ENCODE peak calls at places on chromosomes 4 and X, in nine cellular contexts. T is cardiac muscle cell, M is mesenchymal stem cell, N is HCT116, W is AG10803, X is SK-N-MC, G is SJCRH30, V is H7, E is adipocyte. Z is an unnamed sample.

GRCh38 chr4:18815779-18816173 is 794.2 kb upstream of the LCORL start:
- DNase-seq in T (no peak), M (no peak), N (no peak), W (no peak), X (no peak), G (no peak), V (no peak), E (no peak), Z (no peak)

GRCh38 chrX:153725039-153725831 is 579 bp downstream of the ABCD1 start:
- DNase-seq in T (no peak), M (no peak), N (no peak), W (no peak), X (no peak), G (no peak), V (peak), E (no peak), Z (no peak)

GRCh38 chr4:119041951-119042560 is 93.6 kb upstream of the MYOZ2 start:
- DNase-seq in T (peak), M (peak), N (peak), W (peak), X (peak), G (peak), V (peak), E (peak), Z (peak)

GRCh38 chr4:76752911-76753494 is 144.9 kb downstream of the SOWAHB start:
- DNase-seq in T (no peak), M (peak), N (peak), W (peak), X (no peak), G (peak), V (no peak), E (peak), Z (peak)

GRCh38 chrX:37995428-37995827 is 10.9 kb upstream of the SYTL5 start:
- DNase-seq in T (no peak), M (no peak), N (no peak), W (no peak), X (no peak), G (no peak), V (no peak), E (no peak), Z (no peak)

GRCh38 chrX:20595928-20596550 is 329.3 kb upstream of the RPS6KA3 start:
- DNase-seq in T (no peak), M (peak), N (no peak), W (peak), X (no peak), G (no peak), V (peak), E (peak), Z (peak)

GRCh38 chr4:173288296-173288695 is 45.9 kb downstream of the HMGB2 start:
- DNase-seq in T (peak), M (peak), N (peak), W (peak), X (no peak), G (peak), V (peak), E (peak), Z (peak)

GRCh38 chr4:98540803-98541202 is 117.6 kb downstream of the TSPAN5 start:
- DNase-seq in T (no peak), M (no peak), N (no peak), W (no peak), X (no peak), G (no peak), V (no peak), E (no peak), Z (no peak)

GRCh38 chr4:4327652-4328121 is 37.6 kb downstream of the ZBTB49 start:
- DNase-seq in T (peak), M (peak), N (no peak), W (peak), X (no peak), G (no peak), V (peak), E (peak), Z (peak)

GRCh38 chr4:101419324-101420135 is 72.2 kb upstream of the PPP3CA start:
- DNase-seq in T (no peak), M (peak), N (no peak), W (peak), X (no peak), G (no peak), V (no peak), E (peak), Z (peak)

GRCh38 chrX:1443496-1444075 is 9.1 kb downstream of the ASMTL start:
- DNase-seq in T (no peak), M (no peak), N (no peak), W (no peak), X (no peak), G (no peak), V (no peak), E (no peak), Z (no peak)

GRCh38 chr4:8274772-8275241 is 5.3 kb downstream of the HTRA3 start:
- DNase-seq in T (peak), M (peak), N (no peak), W (peak), X (peak), G (peak), V (peak), E (peak), Z (peak)

GRCh38 chrX:37350034-37350365 is 836 bp downstream of the PRRG1 start:
- DNase-seq in T (no peak), M (peak), N (no peak), W (no peak), X (no peak), G (no peak), V (no peak), E (peak), Z (peak)

GRCh38 chrX:3962511-3963350 is 249.3 kb upstream of the PRKX start:
- DNase-seq in T (peak), M (peak), N (no peak), W (no peak), X (peak), G (no peak), V (peak), E (peak), Z (peak)

GRCh38 chr4:14177987-14178386 is 550.5 kb upstream of the BOD1L1 start:
- DNase-seq in T (no peak), M (no peak), N (no peak), W (no peak), X (no peak), G (no peak), V (no peak), E (no peak), Z (no peak)

GRCh38 chr4:32199639-32200038 is 1479.5 kb downstream of the PCDH7 start:
- DNase-seq in T (no peak), M (no peak), N (no peak), W (no peak), X (no peak), G (no peak), V (no peak), E (no peak), Z (no peak)

GRCh38 chrX:17635231-17635630 is 102.1 kb upstream of the SCML1 start:
- DNase-seq in T (peak), M (no peak), N (no peak), W (no peak), X (peak), G (peak), V (peak), E (no peak), Z (peak)

GRCh38 chr4:99966692-99967091 is 16.6 kb upstream of the H2AZ1 start:
- DNase-seq in T (no peak), M (peak), N (no peak), W (no peak), X (no peak), G (no peak), V (no peak), E (no peak), Z (no peak)

GRCh38 chrX:23952984-23953907 is 45.4 kb downstream of the CXorf58 start:
- DNase-seq in T (peak), M (no peak), N (no peak), W (no peak), X (no peak), G (no peak), V (peak), E (no peak), Z (no peak)

GRCh38 chr4:124183926-124184325 is 528.6 kb downstream of the ANKRD50 start:
- DNase-seq in T (no peak), M (no peak), N (no peak), W (no peak), X (no peak), G (no peak), V (no peak), E (peak), Z (no peak)

GRCh38 chrX:39613508-39613921 is 484.2 kb downstream of the BCOR start:
- DNase-seq in T (peak), M (no peak), N (no peak), W (no peak), X (no peak), G (peak), V (peak), E (peak), Z (peak)

GRCh38 chr4:6383929-6384328 is 88.5 kb downstream of the PPP2R2C start:
- DNase-seq in T (no peak), M (no peak), N (no peak), W (no peak), X (no peak), G (no peak), V (no peak), E (no peak), Z (no peak)

GRCh38 chr4:52244773-52245360 is 193.8 kb downstream of the SPATA18 start:
- DNase-seq in T (no peak), M (no peak), N (no peak), W (no peak), X (no peak), G (no peak), V (no peak), E (no peak), Z (no peak)

GRCh38 chr4:29304595-29304994 is 1415.6 kb upstream of the PCDH7 start:
- DNase-seq in T (no peak), M (peak), N (no peak), W (peak), X (no peak), G (no peak), V (no peak), E (no peak), Z (peak)

GRCh38 chr4:159048166-159048886 is 54.6 kb upstream of the RAPGEF2 start:
- DNase-seq in T (peak), M (peak), N (no peak), W (peak), X (no peak), G (peak), V (no peak), E (peak), Z (peak)

GRCh38 chr4:187555174-187555573 is 440.4 kb upstream of the ZFP42 start:
- DNase-seq in T (no peak), M (peak), N (no peak), W (no peak), X (no peak), G (no peak), V (no peak), E (no peak), Z (no peak)

GRCh38 chrX:10197597-10198210 is 40.9 kb downstream of the CLCN4 start:
- DNase-seq in T (no peak), M (peak), N (no peak), W (peak), X (no peak), G (no peak), V (no peak), E (no peak), Z (peak)

GRCh38 chr4:109648266-109648996 is 54.8 kb downstream of the CASP6 start:
- DNase-seq in T (no peak), M (no peak), N (no peak), W (no peak), X (no peak), G (no peak), V (no peak), E (peak), Z (peak)

GRCh38 chr4:55947254-55947882 is 1.4 kb upstream of the CEP135 start:
- DNase-seq in T (no peak), M (peak), N (no peak), W (no peak), X (peak), G (no peak), V (no peak), E (peak), Z (no peak)

GRCh38 chr4:25977397-25978170 is 63.6 kb downstream of the SMIM20 start:
- DNase-seq in T (no peak), M (no peak), N (no peak), W (no peak), X (no peak), G (no peak), V (peak), E (no peak), Z (no peak)

GRCh38 chr4:41369680-41370079 is 113.0 kb downstream of the UCHL1 start:
- DNase-seq in T (no peak), M (peak), N (no peak), W (no peak), X (no peak), G (no peak), V (no peak), E (no peak), Z (peak)

GRCh38 chr4:137359691-137360315 is 172.5 kb downstream of the PCDH18 start:
- DNase-seq in T (no peak), M (no peak), N (no peak), W (peak), X (no peak), G (peak), V (no peak), E (peak), Z (no peak)

GRCh38 chr4:139035650-139036049 is 20.1 kb downstream of the NOCT start:
- DNase-seq in T (no peak), M (no peak), N (no peak), W (no peak), X (no peak), G (no peak), V (no peak), E (no peak), Z (no peak)

GRCh38 chr4:170854097-170854496 is 764.3 kb upstream of the AADAT start:
- DNase-seq in T (no peak), M (no peak), N (no peak), W (no peak), X (no peak), G (no peak), V (no peak), E (no peak), Z (no peak)

GRCh38 chr4:156571146-156571545 is 400.5 kb downstream of the PDGFC start:
- DNase-seq in T (peak), M (no peak), N (no peak), W (no peak), X (no peak), G (no peak), V (no peak), E (no peak), Z (peak)

GRCh38 chr4:98544818-98545399 is 113.5 kb downstream of the TSPAN5 start:
- DNase-seq in T (no peak), M (no peak), N (no peak), W (no peak), X (no peak), G (no peak), V (no peak), E (no peak), Z (no peak)

GRCh38 chr4:56227301-56227835 is 159.9 kb downstream of the AASDH start:
- DNase-seq in T (no peak), M (no peak), N (no peak), W (no peak), X (no peak), G (peak), V (no peak), E (no peak), Z (no peak)

GRCh38 chrX:100928660-100929613 is at the start of gene XKRX:
- DNase-seq in T (peak), M (no peak), N (peak), W (no peak), X (no peak), G (peak), V (peak), E (peak), Z (no peak)

GRCh38 chrX:52424658-52425057 is 55.8 kb downstream of the XAGE2 start:
- DNase-seq in T (no peak), M (no peak), N (no peak), W (peak), X (no peak), G (no peak), V (no peak), E (peak), Z (peak)

DNA sequence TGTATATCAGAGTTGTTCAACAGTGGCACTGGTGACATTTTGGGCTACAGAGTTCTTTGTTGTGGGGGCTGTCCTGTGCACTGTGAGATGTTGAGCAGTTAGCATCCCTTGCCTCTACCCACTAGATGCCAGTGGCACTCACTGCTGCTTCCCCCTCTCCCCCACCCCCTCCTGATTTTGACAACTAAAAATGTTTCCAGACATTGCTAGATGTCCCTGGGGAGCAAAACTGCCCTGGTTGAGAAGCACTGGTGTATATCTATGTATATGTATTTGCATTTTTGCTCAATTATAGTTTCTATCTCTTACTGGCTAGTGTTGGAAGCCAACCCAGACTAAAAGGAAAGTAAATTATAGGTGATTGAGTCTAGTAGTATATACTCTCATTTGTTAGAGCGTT is 2.4 kb downstream of the TMEM131L start:
- DNase-seq in T (no peak), M (no peak), N (no peak), W (no peak), X (no peak), G (no peak), V (no peak), E (peak), Z (no peak)
- H3K4me3 ChIP-seq in T (no peak), M (peak), N (no peak), W (peak), X (peak), G (peak), V (no peak), E (no peak), Z (no peak)

GRCh38 chr4:111266937-111267336 is 644.1 kb upstream of the PITX2 start:
- DNase-seq in T (no peak), M (no peak), N (no peak), W (no peak), X (no peak), G (no peak), V (no peak), E (no peak), Z (no peak)
- H3K4me3 ChIP-seq in T (no peak), M (no peak), N (no peak), W (no peak), X (no peak), G (no peak), V (no peak), E (no peak), Z (no peak)

GRCh38 chr4:39363773-39364393 is 2.3 kb downstream of the RFC1 start:
- DNase-seq in T (no peak), M (no peak), N (no peak), W (no peak), X (no peak), G (no peak), V (no peak), E (no peak), Z (no peak)
- H3K4me3 ChIP-seq in T (no peak), M (no peak), N (no peak), W (no peak), X (peak), G (no peak), V (no peak), E (no peak), Z (no peak)

DNA sequence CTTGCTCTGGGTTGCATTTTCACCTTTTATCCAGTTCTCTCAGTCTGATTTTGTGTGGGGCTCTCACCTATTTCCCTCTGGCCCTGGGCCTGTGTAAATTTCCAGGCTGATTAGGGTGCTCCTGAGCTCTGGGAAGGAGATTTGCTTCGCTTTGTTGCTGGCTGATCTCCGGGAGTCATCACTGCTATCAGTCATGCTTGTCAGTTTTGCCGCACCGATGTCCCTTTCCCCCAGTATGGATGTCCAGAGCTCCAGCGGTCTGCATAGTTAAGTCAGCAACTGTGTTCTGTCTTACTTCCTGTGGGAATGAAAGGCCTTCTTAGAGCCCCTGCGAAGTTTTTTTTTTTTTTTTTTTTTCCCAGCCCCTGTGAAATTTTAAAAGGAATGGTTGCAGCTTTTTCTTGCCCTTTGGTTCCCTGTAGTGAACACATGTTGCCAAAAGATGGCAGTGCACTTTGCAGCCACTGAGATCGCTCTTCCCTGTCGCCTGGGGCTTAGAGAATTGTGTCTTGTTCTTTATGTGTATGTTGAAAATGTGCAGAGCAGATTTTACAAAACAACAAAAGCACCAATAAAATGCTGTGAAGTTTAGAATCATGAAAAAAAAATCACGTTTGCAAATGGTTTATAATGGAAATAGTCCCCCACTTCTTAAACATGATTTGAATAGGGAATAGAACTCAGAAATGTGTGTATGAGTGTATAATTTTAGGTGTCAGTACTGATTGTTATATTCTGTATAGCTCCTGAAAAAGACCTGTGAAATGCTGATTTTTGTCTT is 109.2 kb upstream of the SLC4A4 start:
- DNase-seq in T (peak), M (peak), N (peak), W (peak), X (peak), G (peak), V (peak), E (peak), Z (peak)
- H3K4me3 ChIP-seq in T (no peak), M (no peak), N (no peak), W (no peak), X (peak), G (no peak), V (no peak), E (no peak), Z (no peak)

DNA sequence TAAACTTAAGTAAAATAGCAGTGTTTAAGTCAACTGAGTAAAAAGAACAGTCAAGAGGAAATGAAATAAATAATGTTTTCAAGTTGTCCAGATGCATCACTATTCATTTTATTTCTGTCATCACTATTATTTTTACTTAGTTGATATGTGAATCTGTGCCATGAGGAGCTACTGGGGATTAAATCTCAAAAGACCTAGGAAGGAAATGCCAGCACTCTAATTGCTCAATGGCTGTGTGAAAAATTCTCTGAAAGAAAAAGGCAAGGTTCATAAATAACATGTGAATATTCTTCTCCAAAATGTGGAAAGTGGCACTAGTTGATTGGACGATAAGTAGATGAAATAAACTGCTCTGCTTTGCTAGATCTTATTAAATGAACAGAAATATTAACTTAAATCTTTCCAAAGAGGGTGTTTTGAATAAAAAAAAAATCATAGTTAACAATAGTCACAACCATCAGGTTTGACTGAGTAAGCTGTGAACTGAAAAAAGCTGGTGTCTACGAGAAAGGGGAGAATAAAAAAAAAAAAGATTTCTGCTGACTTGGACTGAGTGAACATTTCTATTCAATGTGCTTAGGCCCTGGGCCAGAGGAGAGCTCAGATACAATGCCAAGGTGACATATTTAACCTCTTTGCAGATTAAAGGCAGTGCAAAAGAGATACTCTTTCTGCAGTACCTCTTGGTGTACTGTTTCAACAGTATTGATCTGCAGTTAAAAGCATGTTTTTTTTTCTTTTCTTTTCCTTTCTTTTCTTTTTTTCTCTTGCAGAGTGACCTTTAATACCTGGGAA is 1.5 kb downstream of the SPARCL1 start:
- DNase-seq in T (no peak), M (no peak), N (no peak), W (peak), X (no peak), G (no peak), V (no peak), E (no peak), Z (peak)
- H3K4me3 ChIP-seq in T (no peak), M (no peak), N (no peak), W (no peak), X (no peak), G (no peak), V (no peak), E (no peak), Z (peak)

DNA sequence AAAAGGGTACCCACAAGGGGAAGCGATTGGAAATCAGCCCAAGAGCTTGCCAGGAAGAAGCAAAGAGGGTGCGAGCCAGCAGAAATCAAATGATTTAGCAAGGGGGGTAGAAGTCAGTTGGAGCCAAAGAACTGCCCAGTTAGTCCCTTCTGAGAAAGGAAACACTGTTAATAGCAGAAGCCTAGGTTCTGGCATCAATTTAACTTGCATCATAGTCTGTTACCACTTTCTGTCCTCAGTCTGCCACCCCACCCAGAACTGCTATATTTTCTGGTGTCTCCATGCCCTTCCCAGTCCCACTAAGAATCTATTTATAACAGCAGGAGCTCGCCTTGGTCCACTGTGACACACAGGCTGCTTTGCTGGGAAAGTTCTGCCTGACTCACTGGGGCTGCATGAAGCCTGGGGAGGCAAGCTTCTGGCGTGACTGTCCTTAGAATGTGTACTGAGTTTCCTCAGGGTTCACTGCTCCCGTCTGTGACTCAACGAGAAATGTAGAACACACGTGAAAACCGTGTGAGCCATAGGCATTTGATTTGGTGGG is 157.8 kb upstream of the TTC29 start:
- DNase-seq in T (peak), M (peak), N (no peak), W (peak), X (no peak), G (no peak), V (no peak), E (peak), Z (peak)
- H3K4me3 ChIP-seq in T (no peak), M (peak), N (no peak), W (peak), X (peak), G (no peak), V (no peak), E (peak), Z (peak)

Z was measured in fibroblast of pulmonary artery.